ENCODE peak calls at places on chromosomes 5 and 9, in seven cellular contexts. One of them, this sample, is unnamed.

GRCh38 chr5:157890825-157891587 is 32.1 kb upstream of the CLINT1 start:
- DNase-seq in midbrain: no peak
- DNase-seq in HS-5: no peak
- DNase-seq in activated CD4-positive, alpha-beta T cell treated with anti-CD3 and anti-CD28 coated beads, Interleukin-2, amount 50 U/mL, for 1 hour: no peak
- DNase-seq in heart right ventricle: no peak
- DNase-seq in AG08396: no peak
- DNase-seq in bronchial epithelial cell: no peak
- DNase-seq in this sample: no peak

GRCh38 chr5:130278136-130278535 is 373.9 kb downstream of the CHSY3 start:
- DNase-seq in midbrain: no peak
- DNase-seq in bronchial epithelial cell: no peak
- DNase-seq in activated CD4-positive, alpha-beta T cell treated with anti-CD3 and anti-CD28 coated beads, Interleukin-2, amount 50 U/mL, for 1 hour: no peak
- DNase-seq in heart right ventricle: no peak
- DNase-seq in HS-5: no peak
- DNase-seq in AG08396: no peak
- DNase-seq in this sample: no peak

GRCh38 chr5:132746592-132747063 is 598 bp upstream of the CCNI2 start:
- DNase-seq in activated CD4-positive, alpha-beta T cell treated with anti-CD3 and anti-CD28 coated beads, Interleukin-2, amount 50 U/mL, for 1 hour: peak
- DNase-seq in heart right ventricle: no peak
- DNase-seq in HS-5: no peak
- DNase-seq in AG08396: peak
- DNase-seq in midbrain: peak
- DNase-seq in bronchial epithelial cell: peak
- DNase-seq in this sample: no peak

GRCh38 chr5:4977421-4977820 is 162.7 kb upstream of the ADAMTS16 start:
- DNase-seq in bronchial epithelial cell: no peak
- DNase-seq in AG08396: no peak
- DNase-seq in HS-5: no peak
- DNase-seq in activated CD4-positive, alpha-beta T cell treated with anti-CD3 and anti-CD28 coated beads, Interleukin-2, amount 50 U/mL, for 1 hour: no peak
- DNase-seq in midbrain: no peak
- DNase-seq in heart right ventricle: no peak
- DNase-seq in this sample: no peak

GRCh38 chr5:52846443-52846842 is 58.7 kb downstream of the ITGA1 start:
- DNase-seq in bronchial epithelial cell: no peak
- DNase-seq in HS-5: no peak
- DNase-seq in midbrain: no peak
- DNase-seq in AG08396: no peak
- DNase-seq in activated CD4-positive, alpha-beta T cell treated with anti-CD3 and anti-CD28 coated beads, Interleukin-2, amount 50 U/mL, for 1 hour: no peak
- DNase-seq in heart right ventricle: no peak
- DNase-seq in this sample: no peak

GRCh38 chr5:110851357-110851756 is 112.5 kb downstream of the SLC25A46 start:
- DNase-seq in bronchial epithelial cell: peak
- DNase-seq in AG08396: no peak
- DNase-seq in heart right ventricle: no peak
- DNase-seq in HS-5: no peak
- DNase-seq in activated CD4-positive, alpha-beta T cell treated with anti-CD3 and anti-CD28 coated beads, Interleukin-2, amount 50 U/mL, for 1 hour: no peak
- DNase-seq in midbrain: no peak
- DNase-seq in this sample: no peak

GRCh38 chr5:143041972-143042770 is 272.0 kb downstream of the ARHGAP26 start:
- DNase-seq in AG08396: no peak
- DNase-seq in heart right ventricle: no peak
- DNase-seq in HS-5: no peak
- DNase-seq in activated CD4-positive, alpha-beta T cell treated with anti-CD3 and anti-CD28 coated beads, Interleukin-2, amount 50 U/mL, for 1 hour: no peak
- DNase-seq in bronchial epithelial cell: peak
- DNase-seq in midbrain: no peak
- DNase-seq in this sample: no peak

GRCh38 chr9:16150501-16150900 is 597.7 kb downstream of the CCDC171 start:
- DNase-seq in midbrain: no peak
- DNase-seq in HS-5: no peak
- DNase-seq in activated CD4-positive, alpha-beta T cell treated with anti-CD3 and anti-CD28 coated beads, Interleukin-2, amount 50 U/mL, for 1 hour: no peak
- DNase-seq in heart right ventricle: peak
- DNase-seq in bronchial epithelial cell: no peak
- DNase-seq in AG08396: no peak
- DNase-seq in this sample: no peak

GRCh38 chr5:154077692-154078091 is 38.9 kb downstream of the MFAP3 start:
- DNase-seq in heart right ventricle: peak
- DNase-seq in midbrain: no peak
- DNase-seq in AG08396: no peak
- DNase-seq in bronchial epithelial cell: peak
- DNase-seq in HS-5: no peak
- DNase-seq in activated CD4-positive, alpha-beta T cell treated with anti-CD3 and anti-CD28 coated beads, Interleukin-2, amount 50 U/mL, for 1 hour: no peak
- DNase-seq in this sample: peak

GRCh38 chr9:9170735-9171134 is 1371.2 kb upstream of the DMAC1 start:
- DNase-seq in bronchial epithelial cell: no peak
- DNase-seq in AG08396: no peak
- DNase-seq in HS-5: no peak
- DNase-seq in heart right ventricle: no peak
- DNase-seq in activated CD4-positive, alpha-beta T cell treated with anti-CD3 and anti-CD28 coated beads, Interleukin-2, amount 50 U/mL, for 1 hour: no peak
- DNase-seq in midbrain: no peak
- DNase-seq in this sample: no peak

GRCh38 chr5:91049800-91050199 is 333.3 kb downstream of the ARRDC3 start:
- DNase-seq in midbrain: no peak
- DNase-seq in bronchial epithelial cell: peak
- DNase-seq in heart right ventricle: no peak
- DNase-seq in HS-5: peak
- DNase-seq in activated CD4-positive, alpha-beta T cell treated with anti-CD3 and anti-CD28 coated beads, Interleukin-2, amount 50 U/mL, for 1 hour: no peak
- DNase-seq in AG08396: no peak
- DNase-seq in this sample: no peak

GRCh38 chr9:130226112-130226511 is 39.4 kb upstream of the HMCN2 start:
- DNase-seq in HS-5: no peak
- DNase-seq in AG08396: no peak
- DNase-seq in heart right ventricle: no peak
- DNase-seq in activated CD4-positive, alpha-beta T cell treated with anti-CD3 and anti-CD28 coated beads, Interleukin-2, amount 50 U/mL, for 1 hour: no peak
- DNase-seq in bronchial epithelial cell: no peak
- DNase-seq in midbrain: no peak
- DNase-seq in this sample: no peak

GRCh38 chr5:143229896-143230675 is 173.4 kb downstream of the NR3C1 start:
- DNase-seq in midbrain: no peak
- DNase-seq in AG08396: no peak
- DNase-seq in heart right ventricle: no peak
- DNase-seq in HS-5: no peak
- DNase-seq in activated CD4-positive, alpha-beta T cell treated with anti-CD3 and anti-CD28 coated beads, Interleukin-2, amount 50 U/mL, for 1 hour: peak
- DNase-seq in bronchial epithelial cell: peak
- DNase-seq in this sample: no peak

GRCh38 chr9:84139296-84140100 is 158.9 kb downstream of the RMI1 start:
- DNase-seq in HS-5: no peak
- DNase-seq in midbrain: peak
- DNase-seq in activated CD4-positive, alpha-beta T cell treated with anti-CD3 and anti-CD28 coated beads, Interleukin-2, amount 50 U/mL, for 1 hour: no peak
- DNase-seq in bronchial epithelial cell: peak
- DNase-seq in AG08396: no peak
- DNase-seq in heart right ventricle: peak
- DNase-seq in this sample: no peak

GRCh38 chr9:94800424-94801117 is 74.1 kb downstream of the AOPEP start:
- DNase-seq in HS-5: no peak
- DNase-seq in activated CD4-positive, alpha-beta T cell treated with anti-CD3 and anti-CD28 coated beads, Interleukin-2, amount 50 U/mL, for 1 hour: no peak
- DNase-seq in AG08396: no peak
- DNase-seq in bronchial epithelial cell: no peak
- DNase-seq in midbrain: no peak
- DNase-seq in heart right ventricle: no peak
- DNase-seq in this sample: no peak

GRCh38 chr9:27129221-27129620 is 20.2 kb downstream of the TEK start:
- DNase-seq in AG08396: no peak
- DNase-seq in activated CD4-positive, alpha-beta T cell treated with anti-CD3 and anti-CD28 coated beads, Interleukin-2, amount 50 U/mL, for 1 hour: no peak
- DNase-seq in bronchial epithelial cell: peak
- DNase-seq in HS-5: no peak
- DNase-seq in heart right ventricle: no peak
- DNase-seq in midbrain: no peak
- DNase-seq in this sample: no peak

GRCh38 chr5:125703616-125704015 is 719.6 kb upstream of the GRAMD2B start:
- DNase-seq in AG08396: no peak
- DNase-seq in HS-5: no peak
- DNase-seq in midbrain: no peak
- DNase-seq in activated CD4-positive, alpha-beta T cell treated with anti-CD3 and anti-CD28 coated beads, Interleukin-2, amount 50 U/mL, for 1 hour: no peak
- DNase-seq in heart right ventricle: no peak
- DNase-seq in bronchial epithelial cell: peak
- DNase-seq in this sample: no peak

GRCh38 chr5:3709058-3709723 is 113.6 kb downstream of the IRX1 start:
- DNase-seq in HS-5: no peak
- DNase-seq in AG08396: no peak
- DNase-seq in midbrain: no peak
- DNase-seq in heart right ventricle: no peak
- DNase-seq in bronchial epithelial cell: no peak
- DNase-seq in activated CD4-positive, alpha-beta T cell treated with anti-CD3 and anti-CD28 coated beads, Interleukin-2, amount 50 U/mL, for 1 hour: no peak
- DNase-seq in this sample: no peak

GRCh38 chr5:40716000-40716399 is 36.3 kb downstream of the PTGER4 start:
- DNase-seq in activated CD4-positive, alpha-beta T cell treated with anti-CD3 and anti-CD28 coated beads, Interleukin-2, amount 50 U/mL, for 1 hour: no peak
- DNase-seq in heart right ventricle: no peak
- DNase-seq in midbrain: peak
- DNase-seq in HS-5: no peak
- DNase-seq in AG08396: no peak
- DNase-seq in bronchial epithelial cell: peak
- DNase-seq in this sample: no peak

GRCh38 chr9:87614402-87614801 is 111.5 kb upstream of the CTSL start:
- DNase-seq in bronchial epithelial cell: no peak
- DNase-seq in midbrain: no peak
- DNase-seq in heart right ventricle: no peak
- DNase-seq in AG08396: no peak
- DNase-seq in activated CD4-positive, alpha-beta T cell treated with anti-CD3 and anti-CD28 coated beads, Interleukin-2, amount 50 U/mL, for 1 hour: no peak
- DNase-seq in HS-5: no peak
- DNase-seq in this sample: no peak

GRCh38 chr5:93579561-93580386 is 1.2 kb downstream of the NR2F1-AS1 start:
- DNase-seq in HS-5: peak
- DNase-seq in midbrain: no peak
- DNase-seq in activated CD4-positive, alpha-beta T cell treated with anti-CD3 and anti-CD28 coated beads, Interleukin-2, amount 50 U/mL, for 1 hour: no peak
- DNase-seq in AG08396: no peak
- DNase-seq in bronchial epithelial cell: no peak
- DNase-seq in heart right ventricle: no peak
- DNase-seq in this sample: no peak

GRCh38 chr5:148454576-148454975 is 70.8 kb downstream of the FBXO38 start:
- DNase-seq in midbrain: no peak
- DNase-seq in bronchial epithelial cell: no peak
- DNase-seq in HS-5: no peak
- DNase-seq in activated CD4-positive, alpha-beta T cell treated with anti-CD3 and anti-CD28 coated beads, Interleukin-2, amount 50 U/mL, for 1 hour: no peak
- DNase-seq in AG08396: no peak
- DNase-seq in heart right ventricle: no peak
- DNase-seq in this sample: no peak

GRCh38 chr9:89498845-89499480 is 1.1 kb upstream of the SEMA4D start:
- DNase-seq in heart right ventricle: no peak
- DNase-seq in midbrain: peak
- DNase-seq in bronchial epithelial cell: no peak
- DNase-seq in AG08396: no peak
- DNase-seq in activated CD4-positive, alpha-beta T cell treated with anti-CD3 and anti-CD28 coated beads, Interleukin-2, amount 50 U/mL, for 1 hour: peak
- DNase-seq in HS-5: no peak
- DNase-seq in this sample: no peak

GRCh38 chr5:110757118-110757729 is 18.4 kb downstream of the SLC25A46 start:
- DNase-seq in activated CD4-positive, alpha-beta T cell treated with anti-CD3 and anti-CD28 coated beads, Interleukin-2, amount 50 U/mL, for 1 hour: no peak
- DNase-seq in midbrain: peak
- DNase-seq in heart right ventricle: peak
- DNase-seq in AG08396: no peak
- DNase-seq in bronchial epithelial cell: peak
- DNase-seq in HS-5: no peak
- DNase-seq in this sample: no peak

GRCh38 chr5:39432687-39433086 is 7.9 kb upstream of the DAB2 start:
- DNase-seq in HS-5: no peak
- DNase-seq in bronchial epithelial cell: no peak
- DNase-seq in midbrain: no peak
- DNase-seq in heart right ventricle: no peak
- DNase-seq in activated CD4-positive, alpha-beta T cell treated with anti-CD3 and anti-CD28 coated beads, Interleukin-2, amount 50 U/mL, for 1 hour: no peak
- DNase-seq in AG08396: no peak
- DNase-seq in this sample: no peak

GRCh38 chr9:105444130-105444529 is 3.7 kb upstream of the FSD1L start:
- DNase-seq in bronchial epithelial cell: peak
- DNase-seq in midbrain: no peak
- DNase-seq in HS-5: peak
- DNase-seq in AG08396: no peak
- DNase-seq in heart right ventricle: no peak
- DNase-seq in activated CD4-positive, alpha-beta T cell treated with anti-CD3 and anti-CD28 coated beads, Interleukin-2, amount 50 U/mL, for 1 hour: no peak
- DNase-seq in this sample: no peak

GRCh38 chr9:127589955-127590370 is 22.1 kb upstream of the STXBP1 start:
- DNase-seq in HS-5: no peak
- DNase-seq in bronchial epithelial cell: no peak
- DNase-seq in activated CD4-positive, alpha-beta T cell treated with anti-CD3 and anti-CD28 coated beads, Interleukin-2, amount 50 U/mL, for 1 hour: peak
- DNase-seq in midbrain: peak
- DNase-seq in heart right ventricle: peak
- DNase-seq in AG08396: peak
- DNase-seq in this sample: no peak

GRCh38 chr9:26263451-26263850 is 585.2 kb upstream of the TUSC1 start:
- DNase-seq in heart right ventricle: no peak
- DNase-seq in bronchial epithelial cell: no peak
- DNase-seq in midbrain: no peak
- DNase-seq in activated CD4-positive, alpha-beta T cell treated with anti-CD3 and anti-CD28 coated beads, Interleukin-2, amount 50 U/mL, for 1 hour: no peak
- DNase-seq in HS-5: no peak
- DNase-seq in AG08396: no peak
- DNase-seq in this sample: no peak

GRCh38 chr9:87156247-87156646 is 208.9 kb upstream of the GAS1 start:
- DNase-seq in midbrain: no peak
- DNase-seq in heart right ventricle: no peak
- DNase-seq in HS-5: no peak
- DNase-seq in activated CD4-positive, alpha-beta T cell treated with anti-CD3 and anti-CD28 coated beads, Interleukin-2, amount 50 U/mL, for 1 hour: no peak
- DNase-seq in AG08396: no peak
- DNase-seq in bronchial epithelial cell: no peak
- DNase-seq in this sample: no peak

GRCh38 chr9:2307480-2307879 is 292.3 kb downstream of the SMARCA2 start:
- DNase-seq in bronchial epithelial cell: peak
- DNase-seq in HS-5: peak
- DNase-seq in midbrain: no peak
- DNase-seq in activated CD4-positive, alpha-beta T cell treated with anti-CD3 and anti-CD28 coated beads, Interleukin-2, amount 50 U/mL, for 1 hour: no peak
- DNase-seq in heart right ventricle: no peak
- DNase-seq in AG08396: peak
- DNase-seq in this sample: no peak

GRCh38 chr9:84339951-84340350 is 607 bp downstream of the SLC28A3 start:
- DNase-seq in HS-5: no peak
- DNase-seq in midbrain: no peak
- DNase-seq in heart right ventricle: peak
- DNase-seq in bronchial epithelial cell: peak
- DNase-seq in AG08396: no peak
- DNase-seq in activated CD4-positive, alpha-beta T cell treated with anti-CD3 and anti-CD28 coated beads, Interleukin-2, amount 50 U/mL, for 1 hour: no peak
- DNase-seq in this sample: peak

GRCh38 chr5:52134013-52134650 is 653.6 kb upstream of the ITGA1 start:
- DNase-seq in activated CD4-positive, alpha-beta T cell treated with anti-CD3 and anti-CD28 coated beads, Interleukin-2, amount 50 U/mL, for 1 hour: no peak
- DNase-seq in AG08396: no peak
- DNase-seq in heart right ventricle: no peak
- DNase-seq in midbrain: no peak
- DNase-seq in bronchial epithelial cell: no peak
- DNase-seq in HS-5: no peak
- DNase-seq in this sample: no peak

GRCh38 chr9:16884952-16885513 is 14.6 kb upstream of the BNC2 start:
- DNase-seq in midbrain: no peak
- DNase-seq in AG08396: peak
- DNase-seq in HS-5: peak
- DNase-seq in heart right ventricle: peak
- DNase-seq in bronchial epithelial cell: peak
- DNase-seq in activated CD4-positive, alpha-beta T cell treated with anti-CD3 and anti-CD28 coated beads, Interleukin-2, amount 50 U/mL, for 1 hour: no peak
- DNase-seq in this sample: no peak

GRCh38 chr5:149376104-149376503 is 3.0 kb downstream of the IL17B start:
- DNase-seq in activated CD4-positive, alpha-beta T cell treated with anti-CD3 and anti-CD28 coated beads, Interleukin-2, amount 50 U/mL, for 1 hour: no peak
- DNase-seq in bronchial epithelial cell: no peak
- DNase-seq in heart right ventricle: no peak
- DNase-seq in AG08396: no peak
- DNase-seq in HS-5: no peak
- DNase-seq in midbrain: no peak
- DNase-seq in this sample: no peak

GRCh38 chr5:145180341-145180740 is 654.8 kb downstream of the PRELID2 start:
- DNase-seq in HS-5: no peak
- DNase-seq in bronchial epithelial cell: no peak
- DNase-seq in AG08396: no peak
- DNase-seq in midbrain: no peak
- DNase-seq in activated CD4-positive, alpha-beta T cell treated with anti-CD3 and anti-CD28 coated beads, Interleukin-2, amount 50 U/mL, for 1 hour: no peak
- DNase-seq in heart right ventricle: no peak
- DNase-seq in this sample: no peak

GRCh38 chr5:173962436-173962835 is 26.5 kb upstream of the C5orf47 start:
- DNase-seq in activated CD4-positive, alpha-beta T cell treated with anti-CD3 and anti-CD28 coated beads, Interleukin-2, amount 50 U/mL, for 1 hour: no peak
- DNase-seq in bronchial epithelial cell: no peak
- DNase-seq in midbrain: no peak
- DNase-seq in HS-5: no peak
- DNase-seq in heart right ventricle: no peak
- DNase-seq in AG08396: no peak
- DNase-seq in this sample: no peak

GRCh38 chr9:114746591-114746990 is 59.2 kb downstream of the TNFSF15 start:
- DNase-seq in midbrain: no peak
- DNase-seq in bronchial epithelial cell: no peak
- DNase-seq in activated CD4-positive, alpha-beta T cell treated with anti-CD3 and anti-CD28 coated beads, Interleukin-2, amount 50 U/mL, for 1 hour: no peak
- DNase-seq in heart right ventricle: no peak
- DNase-seq in HS-5: no peak
- DNase-seq in AG08396: no peak
- DNase-seq in this sample: no peak

GRCh38 chr9:8822667-8823025 is 1023.1 kb upstream of the DMAC1 start:
- DNase-seq in activated CD4-positive, alpha-beta T cell treated with anti-CD3 and anti-CD28 coated beads, Interleukin-2, amount 50 U/mL, for 1 hour: no peak
- DNase-seq in midbrain: no peak
- DNase-seq in HS-5: no peak
- DNase-seq in AG08396: no peak
- DNase-seq in heart right ventricle: no peak
- DNase-seq in bronchial epithelial cell: no peak
- DNase-seq in this sample: no peak